ENCODE peak calls at places on chromosomes 16 and 17, in six cellular contexts. G is K562; C is CD4-positive, alpha-beta T cell; P is PC-3; U is psoas muscle; S is colonic mucosa. W is an unnamed sample.

GRCh38 chr17:40550608-40551007 is 14.7 kb downstream of the CCR7 start:
- DNase-seq in G (no peak), C (no peak), P (no peak), U (peak), S (peak), W (peak)

GRCh38 chr17:28973414-28973813 is 22.1 kb upstream of the PHF12 start:
- DNase-seq in G (no peak), C (no peak), P (no peak), U (no peak), S (no peak), W (no peak)

GRCh38 chr17:75516255-75516618 is at the start of gene TSEN54:
- DNase-seq in G (peak), C (peak), P (peak), U (peak), S (peak), W (peak)

GRCh38 chr17:18043491-18043890 is 4.3 kb downstream of the GID4 start:
- DNase-seq in G (peak), C (no peak), P (peak), U (no peak), S (no peak), W (no peak)

GRCh38 chr17:71217769-71218168 is 903.1 kb upstream of the SOX9 start:
- DNase-seq in G (no peak), C (no peak), P (peak), U (no peak), S (no peak), W (no peak)

GRCh38 chr16:89089142-89089541 is 4.5 kb upstream of the ACSF3 start:
- DNase-seq in G (no peak), C (no peak), P (no peak), U (no peak), S (no peak), W (no peak)

GRCh38 chr17:72706396-72706981 is 386.0 kb downstream of the SLC39A11 start:
- DNase-seq in G (no peak), C (no peak), P (peak), U (no peak), S (no peak), W (no peak)

GRCh38 chr17:79651751-79652150 is 40.9 kb upstream of the RBFOX3 start:
- DNase-seq in G (no peak), C (no peak), P (no peak), U (no peak), S (peak), W (no peak)

GRCh38 chr17:50353600-50354195 is 7.8 kb downstream of the XYLT2 start:
- DNase-seq in G (no peak), C (no peak), P (no peak), U (no peak), S (no peak), W (no peak)

GRCh38 chr17:27446569-27447301 is 9.5 kb upstream of the KSR1 start:
- DNase-seq in G (peak), C (no peak), P (peak), U (no peak), S (no peak), W (no peak)

GRCh38 chr17:9465216-9465921 is 110.3 kb downstream of the STX8 start:
- DNase-seq in G (no peak), C (no peak), P (no peak), U (no peak), S (no peak), W (no peak)

GRCh38 chr16:87895641-87896141 is 26.4 kb upstream of the SLC7A5 start:
- DNase-seq in G (no peak), C (peak), P (no peak), U (no peak), S (no peak), W (peak)

GRCh38 chr17:39633570-39634183 is 3.3 kb upstream of the STARD3 start:
- DNase-seq in G (no peak), C (no peak), P (no peak), U (no peak), S (no peak), W (no peak)

GRCh38 chr17:17767497-17768286 is 69.1 kb downstream of the SREBF1 start:
- DNase-seq in G (no peak), C (no peak), P (no peak), U (no peak), S (no peak), W (no peak)

GRCh38 chr17:81399481-81400153 is 4.4 kb downstream of the BAHCC1 start:
- DNase-seq in G (peak), C (no peak), P (peak), U (peak), S (no peak), W (no peak)

GRCh38 chr17:76612977-76613851 is 27.6 kb upstream of the ST6GALNAC2 start:
- DNase-seq in G (peak), C (no peak), P (no peak), U (no peak), S (no peak), W (no peak)
- TF ChIP-seq CTCF in G (peak), C (no peak), P (peak), U (no peak), S (no peak), W (no peak)

GRCh38 chr17:16215273-16215964 is at the start of gene NCOR1:
- DNase-seq in G (peak), C (peak), P (peak), U (peak), S (peak), W (peak)

GRCh38 chr17:16214190-16215001 is 938 bp downstream of the NCOR1 start:
- DNase-seq in G (no peak), C (no peak), P (peak), U (no peak), S (no peak), W (no peak)

GRCh38 chr17:16215965-16216316 is 607 bp upstream of the NCOR1 start:
- DNase-seq in G (no peak), C (peak), P (peak), U (no peak), S (peak), W (no peak)

GRCh38 chr17:16215002-16215272 is 397 bp downstream of the NCOR1 start:
- DNase-seq in G (peak), C (no peak), P (no peak), U (peak), S (peak), W (peak)

DNA sequence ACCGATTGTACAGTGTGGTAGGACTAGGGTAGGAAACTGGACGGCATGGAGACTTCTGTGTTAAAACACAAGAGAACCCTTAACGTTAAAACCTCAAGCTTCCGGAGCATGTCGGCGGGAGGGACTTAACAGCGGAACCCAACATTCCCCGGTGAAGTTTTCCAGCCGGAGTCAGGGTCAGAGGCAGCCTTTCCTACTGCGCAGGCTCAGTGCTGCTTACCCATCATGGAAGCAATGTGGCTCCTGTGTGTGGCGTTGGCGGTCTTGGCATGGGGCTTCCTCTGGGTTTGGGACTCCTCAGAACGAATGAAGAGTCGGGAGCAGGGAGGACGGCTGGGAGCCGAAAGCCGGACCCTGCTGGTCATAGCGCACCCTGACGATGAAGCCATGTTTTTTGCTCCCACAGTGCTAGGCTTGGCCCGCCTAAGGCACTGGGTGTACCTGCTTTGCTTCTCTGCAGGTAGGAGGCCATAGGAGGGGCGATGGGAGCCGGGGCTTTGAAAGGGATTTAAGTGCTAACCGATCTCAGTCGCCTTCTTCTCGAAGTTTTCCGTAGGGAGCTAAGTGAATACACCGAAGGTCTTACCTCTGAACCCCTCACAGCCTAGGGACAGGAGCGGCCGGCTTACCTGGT is at the start of gene PIGL:
- DNase-seq in G (peak), C (peak), P (peak), U (peak), S (peak), W (peak)
- TF ChIP-seq CTCF in G (no peak), C (no peak), P (no peak), U (peak), S (no peak), W (no peak)

GRCh38 chr17:67474081-67474661 is 97.1 kb downstream of the PITPNC1 start:
- DNase-seq in G (no peak), C (no peak), P (no peak), U (peak), S (no peak), W (no peak)
- TF ChIP-seq CTCF in G (no peak), C (no peak), P (no peak), U (no peak), S (no peak), W (no peak)

GRCh38 chr16:57626420-57627170 is 1.8 kb upstream of the ADGRG1 start:
- DNase-seq in G (no peak), C (no peak), P (no peak), U (peak), S (no peak), W (peak)

GRCh38 chr16:57624806-57625500 is 3.5 kb upstream of the ADGRG1 start:
- DNase-seq in G (no peak), C (no peak), P (no peak), U (peak), S (no peak), W (peak)

GRCh38 chr16:57628008-57628781 is at the start of gene ADGRG1:
- DNase-seq in G (peak), C (peak), P (peak), U (peak), S (peak), W (no peak)

GRCh38 chr16:57628782-57629181 is 352 bp downstream of the ADGRG1 start:
- DNase-seq in G (no peak), C (no peak), P (no peak), U (no peak), S (no peak), W (no peak)

DNA sequence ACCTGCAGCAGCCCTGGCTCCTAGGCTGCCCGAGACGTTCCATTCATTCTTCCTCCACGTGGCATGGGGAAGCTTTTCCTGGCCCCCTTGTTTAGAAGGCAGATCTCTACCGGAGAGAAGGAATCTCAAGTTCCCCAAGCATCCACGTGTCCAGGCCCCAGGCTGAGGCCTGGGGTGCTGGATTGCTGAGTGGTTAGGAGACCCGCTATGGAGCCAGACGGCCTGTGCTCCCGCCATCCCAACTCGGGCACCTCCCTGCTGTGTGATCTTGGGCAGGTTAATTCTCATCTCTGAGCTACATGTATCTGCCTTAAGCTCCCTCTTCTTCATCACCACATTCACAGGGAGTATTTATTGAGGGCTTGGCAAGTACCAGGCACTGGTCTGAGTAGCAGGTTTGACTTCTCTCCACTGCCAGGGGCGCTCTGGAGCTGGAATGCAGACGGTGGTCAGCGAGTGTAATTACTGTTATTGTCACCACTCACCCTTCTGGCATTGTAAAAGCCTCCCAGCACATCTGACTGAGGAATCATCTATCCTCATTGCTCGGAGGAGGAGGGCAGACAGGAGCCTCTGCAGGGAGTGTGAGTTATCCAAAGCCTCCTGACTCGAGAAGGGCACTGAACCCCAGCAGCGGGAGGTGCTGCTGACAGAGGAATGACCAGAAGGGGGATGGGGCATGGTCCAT is 1.1 kb upstream of the ADGRG1 start:
- DNase-seq in G (no peak), C (no peak), P (peak), U (peak), S (no peak), W (peak)
- TF ChIP-seq CTCF in G (peak), C (no peak), P (peak), U (no peak), S (no peak), W (no peak)